ENCODE peak calls at places on chromosomes 13 and 19, in four cellular contexts. B, N, M and G are unnamed samples.

GRCh38 chr19:40143612-40144011 is 47.6 kb upstream of the MAP3K10 start:
- DNase-seq in B (no peak), M (no peak), N (peak; percentile 24), G (peak; percentile 89)

GRCh38 chr13:72122661-72123060 is 255.7 kb upstream of the DACH1 start:
- DNase-seq in B (no peak), M (no peak), N (no peak), G (no peak)

GRCh38 chr19:50187937-50188336 is 15.5 kb upstream of the MYH14 start:
- DNase-seq in B (no peak), N (no peak), M (no peak), G (no peak)

GRCh38 chr19:1088419-1089066 is 6.6 kb downstream of the POLR2E start:
- DNase-seq in N (no peak), B (no peak), M (no peak), G (no peak)

GRCh38 chr19:40247178-40247577 is 20.7 kb upstream of the CCNP start:
- DNase-seq in B (no peak), N (no peak), M (no peak), G (no peak)

GRCh38 chr13:45310341-45311138 is 30.4 kb downstream of the TPT1 start:
- DNase-seq in M (no peak), B (no peak), N (no peak), G (no peak)

GRCh38 chr19:44212865-44213346 is 574 bp downstream of the ZNF227 start:
- DNase-seq in B (peak; percentile 69), M (peak; percentile 28), N (peak; percentile 35), G (no peak)

GRCh38 chr13:27432612-27433210 is 8.3 kb downstream of the GTF3A start:
- DNase-seq in M (no peak), N (no peak), B (no peak), G (no peak)

GRCh38 chr13:79522583-79522982 is 41.6 kb downstream of the NDFIP2 start:
- DNase-seq in M (no peak), B (peak; percentile 26), N (peak; percentile 30), G (no peak)

GRCh38 chr13:96904232-96904631 is 90.0 kb downstream of the OXGR1 start:
- DNase-seq in B (no peak), N (no peak), M (no peak), G (no peak)

GRCh38 chr13:30730526-30730925 is 4.8 kb upstream of the ALOX5AP start:
- DNase-seq in M (peak; percentile 68), N (no peak), B (no peak), G (no peak)

GRCh38 chr13:103250071-103250470 is 183.9 kb upstream of the SLC10A2 start:
- DNase-seq in N (no peak), B (no peak), M (no peak), G (no peak)

GRCh38 chr13:106523566-106523965 is 11.9 kb downstream of the EFNB2 start:
- DNase-seq in M (no peak), N (peak; percentile 58), B (no peak), G (no peak)
- H3K4me3 ChIP-seq in M (no peak overlapping the region), N (no peak overlapping the region), B (no peak overlapping the region), G (no peak overlapping the region)

GRCh38 chr13:23292596-23292995 is 111.8 kb downstream of the SGCG start:
- DNase-seq in B (peak; percentile 40), M (no peak), N (no peak), G (no peak)

GRCh38 chr13:23288995-23289394 is 108.2 kb downstream of the SGCG start:
- DNase-seq in M (peak; percentile 6), B (peak; percentile 15), N (no peak), G (no peak)

GRCh38 chr13:23289917-23290357 is 109.2 kb downstream of the SGCG start:
- DNase-seq in N (peak; percentile 57), B (peak; percentile 77), M (no peak), G (no peak)

DNA sequence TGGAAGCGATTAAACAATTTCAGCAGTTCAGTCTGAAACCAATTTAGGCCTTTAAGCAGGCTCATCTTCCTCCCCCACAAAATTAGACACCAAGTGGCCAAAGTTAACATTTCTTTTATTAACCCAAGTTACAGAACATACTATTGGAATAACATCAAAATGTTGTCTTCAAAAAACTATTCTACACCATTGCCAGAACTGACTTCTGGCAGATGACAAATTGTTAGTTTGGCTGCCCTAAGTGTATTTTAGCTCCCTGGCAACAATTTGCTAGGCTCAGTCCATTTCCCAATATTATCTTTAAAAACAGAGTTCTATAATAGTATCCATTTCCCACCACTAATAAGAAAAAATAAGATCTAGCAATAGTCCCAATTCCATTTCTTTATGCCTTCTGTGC is 107.8 kb downstream of the SGCG start:
- DNase-seq in M (no peak), B (peak; percentile 50), N (no peak), G (no peak)
- H3K79me2 ChIP-seq in M (no peaks in the 10 kb centered on the region), B (no peaks in the 10 kb centered on the region), N (no peaks in the 10 kb centered on the region), G (no peaks in the 10 kb centered on the region)

GRCh38 chr19:12884627-12884925 is 2.4 kb downstream of the KLF1 start:
- DNase-seq in M (no peak), B (no peak), N (no peak), G (no peak)

GRCh38 chr19:12884926-12885748 is 1.9 kb downstream of the KLF1 start:
- DNase-seq in M (peak; percentile 87), N (peak; percentile 46), B (peak; percentile 75), G (peak; percentile 85)

GRCh38 chr19:12884202-12884601 is 2.8 kb downstream of the KLF1 start:
- DNase-seq in M (no peak), N (no peak), B (no peak), G (no peak)

GRCh38 chr19:12885749-12886706 is 973 bp downstream of the KLF1 start:
- DNase-seq in M (peak; percentile 34), B (no peak), N (no peak), G (no peak)

GRCh38 chr19:12886943-12887747 is at the start of gene KLF1:
- DNase-seq in N (no peak), B (no peak), M (no peak), G (no peak)
- H3K4me3 ChIP-seq in N (no peak within 1 kb of the TSS), B (no peak within 1 kb of the TSS), M (peak within 1 kb of the TSS; percentile 61), G (no peak within 1 kb of the TSS)

GRCh38 chr19:7629347-7630054 is at the start of the genes PET100 and XAB2:
- DNase-seq in N (peak; percentile 99), M (peak; percentile 98), B (peak; percentile 99), G (peak; percentile 99)

GRCh38 chr19:7628589-7629311 is 595 bp downstream of the XAB2 start:
- DNase-seq in B (peak; percentile 48), M (peak; percentile 40), N (no peak), G (no peak)

GRCh38 chr19:7625763-7626372 is 3.5 kb downstream of the XAB2 start:
- DNase-seq in B (no peak), M (no peak), N (no peak), G (no peak)

GRCh38 chr19:7624810-7625209 is 4.5 kb downstream of the XAB2 start:
- DNase-seq in N (no peak), B (no peak), M (no peak), G (no peak)

DNA sequence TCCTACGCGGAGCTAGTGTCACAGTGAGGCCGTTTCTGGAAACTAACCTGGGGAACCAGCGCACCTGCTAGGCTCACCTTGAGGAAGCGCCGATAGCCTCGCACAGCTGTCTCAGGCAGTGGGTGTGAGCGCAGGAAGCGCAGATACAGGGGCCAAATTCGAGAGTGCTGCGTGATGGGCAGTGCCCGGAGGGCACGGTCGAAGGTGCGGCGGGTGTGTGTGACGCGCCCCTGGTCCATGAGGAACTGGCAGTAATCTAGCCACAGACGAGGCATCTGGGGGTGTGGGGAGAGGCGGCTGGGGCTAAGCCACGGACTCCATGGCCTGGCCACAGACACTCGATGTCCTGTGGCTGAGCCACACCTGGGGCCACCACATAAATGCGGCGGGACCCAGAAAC is 2.2 kb downstream of the XAB2 start:
- DNase-seq in B (no peak), M (no peak), N (no peak), G (no peak)
- H3K79me2 ChIP-seq in B (peaks cover 70% of the 10 kb centered on the region), M (peaks cover 57% of the 10 kb centered on the region), N (peaks cover 45% of the 10 kb centered on the region), G (peaks cover 33% of the 10 kb centered on the region)

GRCh38 chr13:41015920-41016319 is 3.2 kb downstream of the ELF1 start:
- DNase-seq in M (no peak), B (no peak), N (no peak), G (no peak)

GRCh38 chr13:41011382-41011956 is 7.6 kb downstream of the ELF1 start:
- DNase-seq in N (no peak), M (no peak), B (no peak), G (no peak)

GRCh38 chr13:41013834-41014233 is 5.3 kb downstream of the ELF1 start:
- DNase-seq in B (no peak), M (no peak), N (no peak), G (no peak)

GRCh38 chr13:41008349-41008980 is 10.7 kb downstream of the ELF1 start:
- DNase-seq in N (peak; percentile 91), M (no peak), B (peak; percentile 89), G (no peak)

GRCh38 chr13:41012536-41012935 is 6.6 kb downstream of the ELF1 start:
- DNase-seq in N (no peak), B (no peak), M (no peak), G (peak; percentile 61)
- H3K4me3 ChIP-seq in N (no peak overlapping the region), B (no peak overlapping the region), M (no peak overlapping the region), G (peak overlapping the region; percentile 57)

GRCh38 chr19:15266683-15267082 is 34.4 kb upstream of the EPHX3 start:
- DNase-seq in N (no peak), B (no peak), M (no peak), G (no peak)
- H3K79me2 ChIP-seq in N (peaks cover 72% of the 10 kb centered on the region), B (peaks cover 97% of the 10 kb centered on the region), M (peaks cover 81% of the 10 kb centered on the region), G (peaks cover 46% of the 10 kb centered on the region)

GRCh38 chr19:45667620-45668341 is at the start of gene GIPR:
- DNase-seq in M (peak; percentile 66), N (no peak), B (peak; percentile 72), G (peak; percentile 76)
- H3K4me3 ChIP-seq in M (peak within 1 kb of the TSS; percentile 39), N (peak within 1 kb of the TSS; percentile 11), B (peak within 1 kb of the TSS; percentile 67), G (peak within 1 kb of the TSS; percentile 70)